ENCODE peak calls at places on chromosomes 4 and X, in ten cellular contexts. One of them, this sample, is unnamed.

GRCh38 chr4:76764251-76764650 is 133.7 kb downstream of the SOWAHB start:
- DNase-seq in OCI-LY7: no peak
- DNase-seq in SK-N-SH: no peak
- DNase-seq in coronary artery: no peak
- DNase-seq in HCT116: no peak
- DNase-seq in uterus: no peak
- DNase-seq in left lung: no peak
- DNase-seq in K562: no peak
- DNase-seq in breast epithelium: no peak
- DNase-seq in heart right ventricle: no peak
- DNase-seq in this sample: no peak

GRCh38 chr4:86554641-86555040 is 39.5 kb upstream of the PTPN13 start:
- DNase-seq in OCI-LY7: no peak
- DNase-seq in SK-N-SH: no peak
- DNase-seq in coronary artery: no peak
- DNase-seq in HCT116: no peak
- DNase-seq in uterus: no peak
- DNase-seq in left lung: no peak
- DNase-seq in K562: no peak
- DNase-seq in breast epithelium: no peak
- DNase-seq in heart right ventricle: no peak
- DNase-seq in this sample: no peak

GRCh38 chr4:78078101-78078500 is 21.0 kb downstream of the FRAS1 start:
- DNase-seq in OCI-LY7: no peak
- DNase-seq in SK-N-SH: no peak
- DNase-seq in coronary artery: no peak
- DNase-seq in HCT116: no peak
- DNase-seq in uterus: no peak
- DNase-seq in left lung: no peak
- DNase-seq in K562: no peak
- DNase-seq in breast epithelium: no peak
- DNase-seq in heart right ventricle: no peak
- DNase-seq in this sample: no peak

GRCh38 chr4:150050566-150050965 is 27.7 kb upstream of the DCLK2 start:
- DNase-seq in OCI-LY7: no peak
- DNase-seq in SK-N-SH: no peak
- DNase-seq in coronary artery: no peak
- DNase-seq in HCT116: no peak
- DNase-seq in uterus: no peak
- DNase-seq in left lung: no peak
- DNase-seq in K562: no peak
- DNase-seq in breast epithelium: no peak
- DNase-seq in heart right ventricle: no peak
- DNase-seq in this sample: no peak

GRCh38 chr4:177579649-177580048 is 137.4 kb upstream of the AGA start:
- DNase-seq in OCI-LY7: no peak
- DNase-seq in SK-N-SH: no peak
- DNase-seq in coronary artery: no peak
- DNase-seq in HCT116: no peak
- DNase-seq in uterus: no peak
- DNase-seq in left lung: no peak
- DNase-seq in K562: no peak
- DNase-seq in breast epithelium: no peak
- DNase-seq in heart right ventricle: no peak
- DNase-seq in this sample: no peak

GRCh38 chrX:15143825-15144121 is 126.1 kb downstream of the ASB9 start:
- DNase-seq in OCI-LY7: no peak
- DNase-seq in SK-N-SH: no peak
- DNase-seq in coronary artery: no peak
- DNase-seq in HCT116: no peak
- DNase-seq in uterus: no peak
- DNase-seq in left lung: no peak
- DNase-seq in K562: no peak
- DNase-seq in breast epithelium: no peak
- DNase-seq in heart right ventricle: no peak
- DNase-seq in this sample: no peak

GRCh38 chrX:116239944-116240391 is 69.4 kb downstream of the AGTR2 start:
- DNase-seq in OCI-LY7: no peak
- DNase-seq in SK-N-SH: no peak
- DNase-seq in coronary artery: no peak
- DNase-seq in HCT116: no peak
- DNase-seq in uterus: no peak
- DNase-seq in left lung: no peak
- DNase-seq in K562: no peak
- DNase-seq in breast epithelium: no peak
- DNase-seq in heart right ventricle: no peak
- DNase-seq in this sample: peak

GRCh38 chrX:104696667-104697066 is 130.7 kb downstream of the IL1RAPL2 start:
- DNase-seq in OCI-LY7: peak
- DNase-seq in SK-N-SH: no peak
- DNase-seq in coronary artery: no peak
- DNase-seq in HCT116: no peak
- DNase-seq in uterus: no peak
- DNase-seq in left lung: no peak
- DNase-seq in K562: no peak
- DNase-seq in breast epithelium: no peak
- DNase-seq in heart right ventricle: no peak
- DNase-seq in this sample: no peak

GRCh38 chrX:10622197-10622596 is 1.8 kb upstream of the MID1 start:
- DNase-seq in OCI-LY7: no peak
- DNase-seq in SK-N-SH: no peak
- DNase-seq in coronary artery: no peak
- DNase-seq in HCT116: no peak
- DNase-seq in uterus: no peak
- DNase-seq in left lung: no peak
- DNase-seq in K562: no peak
- DNase-seq in breast epithelium: no peak
- DNase-seq in heart right ventricle: no peak
- DNase-seq in this sample: no peak

GRCh38 chr4:56253631-56254241 is 133.6 kb downstream of the AASDH start:
- DNase-seq in OCI-LY7: no peak
- DNase-seq in SK-N-SH: no peak
- DNase-seq in coronary artery: no peak
- DNase-seq in HCT116: no peak
- DNase-seq in uterus: no peak
- DNase-seq in left lung: no peak
- DNase-seq in K562: no peak
- DNase-seq in breast epithelium: no peak
- DNase-seq in heart right ventricle: no peak
- DNase-seq in this sample: no peak

GRCh38 chr4:88012652-88013051 is 5.2 kb downstream of the PKD2 start:
- DNase-seq in OCI-LY7: peak
- DNase-seq in SK-N-SH: no peak
- DNase-seq in coronary artery: no peak
- DNase-seq in HCT116: no peak
- DNase-seq in uterus: no peak
- DNase-seq in left lung: no peak
- DNase-seq in K562: no peak
- DNase-seq in breast epithelium: no peak
- DNase-seq in heart right ventricle: no peak
- DNase-seq in this sample: no peak

DNA sequence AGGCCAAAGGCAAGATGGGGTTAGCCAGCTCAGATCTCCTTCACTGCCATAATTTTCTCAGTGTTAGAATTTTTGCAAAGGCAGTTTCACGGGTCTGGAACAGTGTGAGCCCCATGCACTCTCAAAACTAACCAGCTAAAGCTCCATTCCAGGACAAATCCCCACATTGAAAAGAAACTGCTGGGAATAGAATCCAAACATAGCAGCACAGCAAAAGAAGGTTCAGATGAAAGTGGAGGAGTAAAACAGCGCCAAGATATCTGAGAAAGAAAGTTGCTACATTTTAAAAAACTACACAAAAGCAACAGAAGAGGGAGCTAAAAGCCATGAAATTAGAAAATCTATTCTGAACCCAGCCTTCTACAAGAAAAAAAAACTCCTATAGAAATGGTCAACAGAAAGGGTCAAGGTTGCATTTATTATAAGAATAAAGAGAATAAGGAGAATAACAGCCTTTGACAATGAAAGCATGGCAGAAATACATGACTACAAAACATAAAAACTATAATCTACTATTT is 39.6 kb upstream of the SLC7A3 start:
- DNase-seq in OCI-LY7: peak
- DNase-seq in SK-N-SH: peak
- DNase-seq in coronary artery: no peak
- DNase-seq in HCT116: no peak
- DNase-seq in uterus: no peak
- DNase-seq in left lung: no peak
- DNase-seq in K562: peak
- DNase-seq in breast epithelium: no peak
- DNase-seq in heart right ventricle: no peak
- DNase-seq in this sample: peak
- TF ChIP-seq CTCF in OCI-LY7: peak
- TF ChIP-seq CTCF in SK-N-SH: peak
- TF ChIP-seq CTCF in coronary artery: no peak
- TF ChIP-seq CTCF in HCT116: peak
- TF ChIP-seq CTCF in uterus: peak
- TF ChIP-seq CTCF in left lung: no peak
- TF ChIP-seq CTCF in K562: peak
- TF ChIP-seq CTCF in breast epithelium: no peak
- TF ChIP-seq CTCF in heart right ventricle: peak
- TF ChIP-seq CTCF in this sample: peak

DNA sequence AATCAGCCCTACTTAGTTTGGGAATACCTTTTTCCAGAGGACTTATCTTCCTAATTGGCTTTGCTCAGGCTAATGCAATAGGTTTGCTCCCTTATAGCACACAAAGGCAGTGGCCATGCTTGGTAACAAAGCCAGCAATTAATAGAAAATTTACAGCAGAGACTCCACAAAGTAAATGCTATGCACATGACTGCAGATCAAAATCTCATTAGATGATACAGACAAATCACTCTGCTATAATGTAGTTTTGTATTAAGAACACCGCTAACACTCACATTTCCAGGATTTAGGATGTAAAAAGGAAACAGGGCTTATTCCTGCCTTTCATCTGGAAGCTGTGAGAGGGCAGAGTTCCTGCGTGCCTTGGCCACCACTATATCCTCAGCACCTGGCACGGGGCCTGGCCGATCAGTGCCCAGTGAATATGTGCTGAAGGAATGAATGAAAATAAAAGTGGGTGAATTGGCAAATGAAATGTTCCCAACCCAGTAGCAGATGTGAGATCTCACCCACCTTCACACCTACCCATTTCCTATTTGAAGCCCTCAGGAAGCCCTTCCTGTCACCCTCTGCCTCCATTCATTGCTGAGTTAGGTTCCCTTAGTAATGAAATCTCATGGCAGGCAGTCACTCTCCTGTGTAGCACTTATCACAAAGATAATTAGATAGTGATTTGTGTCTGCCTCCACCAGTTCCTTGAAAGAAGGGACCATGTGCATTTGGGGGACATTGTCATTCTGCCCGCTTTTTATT is 5.1 kb downstream of the SEPTIN6 start:
- DNase-seq in OCI-LY7: peak
- DNase-seq in SK-N-SH: no peak
- DNase-seq in coronary artery: no peak
- DNase-seq in HCT116: no peak
- DNase-seq in uterus: no peak
- DNase-seq in left lung: no peak
- DNase-seq in K562: no peak
- DNase-seq in breast epithelium: no peak
- DNase-seq in heart right ventricle: no peak
- DNase-seq in this sample: no peak
- H3K27ac ChIP-seq in OCI-LY7: peak
- H3K27ac ChIP-seq in SK-N-SH: no peak
- H3K27ac ChIP-seq in coronary artery: no peak
- H3K27ac ChIP-seq in HCT116: no peak
- H3K27ac ChIP-seq in uterus: no peak
- H3K27ac ChIP-seq in left lung: no peak
- H3K27ac ChIP-seq in K562: no peak
- H3K27ac ChIP-seq in breast epithelium: no peak
- H3K27ac ChIP-seq in heart right ventricle: no peak
- H3K27ac ChIP-seq in this sample: no peak

DNA sequence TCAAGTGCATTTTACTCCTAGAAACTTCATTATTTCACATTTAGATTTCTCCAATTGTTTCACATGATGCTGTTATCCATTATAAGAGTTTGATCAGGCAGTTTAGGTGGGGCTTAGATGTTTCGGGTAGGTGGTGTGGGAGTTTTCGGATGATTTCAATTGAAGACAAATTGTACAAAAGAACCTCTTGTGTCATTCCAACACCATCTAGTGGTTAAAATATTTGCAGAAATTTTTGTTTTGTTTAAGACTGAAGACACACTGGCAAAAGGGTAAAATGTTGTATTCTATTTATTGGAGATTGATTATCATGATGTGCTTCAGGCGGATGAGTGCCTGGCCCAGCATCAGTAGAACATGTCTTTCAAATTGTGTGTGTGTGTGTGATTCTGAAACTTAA is 212.7 kb downstream of the SH3BGRL start:
- DNase-seq in OCI-LY7: no peak
- DNase-seq in SK-N-SH: no peak
- DNase-seq in coronary artery: no peak
- DNase-seq in HCT116: no peak
- DNase-seq in uterus: no peak
- DNase-seq in left lung: no peak
- DNase-seq in K562: no peak
- DNase-seq in breast epithelium: no peak
- DNase-seq in heart right ventricle: no peak
- DNase-seq in this sample: no peak
- TF ChIP-seq CTCF in OCI-LY7: peak
- TF ChIP-seq CTCF in SK-N-SH: peak
- TF ChIP-seq CTCF in coronary artery: no peak
- TF ChIP-seq CTCF in HCT116: no peak
- TF ChIP-seq CTCF in uterus: no peak
- TF ChIP-seq CTCF in left lung: no peak
- TF ChIP-seq CTCF in K562: no peak
- TF ChIP-seq CTCF in breast epithelium: no peak
- TF ChIP-seq CTCF in heart right ventricle: peak
- TF ChIP-seq CTCF in this sample: no peak

GRCh38 chr4:37689353-37689752 is 3.2 kb upstream of the RELL1 start:
- DNase-seq in OCI-LY7: no peak
- DNase-seq in SK-N-SH: no peak
- DNase-seq in coronary artery: no peak
- DNase-seq in HCT116: no peak
- DNase-seq in uterus: no peak
- DNase-seq in left lung: no peak
- DNase-seq in K562: no peak
- DNase-seq in breast epithelium: no peak
- DNase-seq in heart right ventricle: no peak
- DNase-seq in this sample: no peak

GRCh38 chr4:37693030-37693429 is 6.9 kb upstream of the RELL1 start:
- DNase-seq in OCI-LY7: no peak
- DNase-seq in SK-N-SH: no peak
- DNase-seq in coronary artery: no peak
- DNase-seq in HCT116: no peak
- DNase-seq in uterus: no peak
- DNase-seq in left lung: no peak
- DNase-seq in K562: no peak
- DNase-seq in breast epithelium: no peak
- DNase-seq in heart right ventricle: no peak
- DNase-seq in this sample: no peak

GRCh38 chr4:37687666-37688065 is 1.5 kb upstream of the RELL1 start:
- DNase-seq in OCI-LY7: no peak
- DNase-seq in SK-N-SH: no peak
- DNase-seq in coronary artery: no peak
- DNase-seq in HCT116: no peak
- DNase-seq in uterus: no peak
- DNase-seq in left lung: no peak
- DNase-seq in K562: no peak
- DNase-seq in breast epithelium: no peak
- DNase-seq in heart right ventricle: no peak
- DNase-seq in this sample: no peak

GRCh38 chr4:37697566-37697965 is 11.4 kb upstream of the RELL1 start:
- DNase-seq in OCI-LY7: no peak
- DNase-seq in SK-N-SH: no peak
- DNase-seq in coronary artery: no peak
- DNase-seq in HCT116: no peak
- DNase-seq in uterus: no peak
- DNase-seq in left lung: no peak
- DNase-seq in K562: no peak
- DNase-seq in breast epithelium: no peak
- DNase-seq in heart right ventricle: no peak
- DNase-seq in this sample: no peak

GRCh38 chr4:37693450-37694190 is 7.4 kb upstream of the RELL1 start:
- DNase-seq in OCI-LY7: no peak
- DNase-seq in SK-N-SH: no peak
- DNase-seq in coronary artery: no peak
- DNase-seq in HCT116: no peak
- DNase-seq in uterus: no peak
- DNase-seq in left lung: no peak
- DNase-seq in K562: no peak
- DNase-seq in breast epithelium: no peak
- DNase-seq in heart right ventricle: no peak
- DNase-seq in this sample: peak
- H3K27ac ChIP-seq in OCI-LY7: no peak
- H3K27ac ChIP-seq in SK-N-SH: peak
- H3K27ac ChIP-seq in coronary artery: no peak
- H3K27ac ChIP-seq in HCT116: no peak
- H3K27ac ChIP-seq in uterus: no peak
- H3K27ac ChIP-seq in left lung: no peak
- H3K27ac ChIP-seq in K562: no peak
- H3K27ac ChIP-seq in breast epithelium: no peak
- H3K27ac ChIP-seq in heart right ventricle: no peak
- H3K27ac ChIP-seq in this sample: peak